ENCODE peak calls at places on chromosomes 13 and 19, in five cellular contexts. S is body of pancreas, R is adrenal gland, C is transverse colon, V is Peyer's patch. K is an unnamed sample. For H3K9me3, the result is how much of the 10 kb centered on the place peaks cover.

GRCh38 chr13:101626925-101627555 is 174.6 kb downstream of the ITGBL1 start:
- DNase-seq in S (no peak), R (no peak), C (no peak), V (no peak), K (peak)

GRCh38 chr13:32783067-32783466 is 196.8 kb downstream of the PDS5B start:
- DNase-seq in S (no peak), R (no peak), C (no peak), V (no peak), K (peak)

GRCh38 chr19:23914402-23915286 is at the start of gene ZNF726:
- DNase-seq in S (peak), R (peak), C (peak), V (peak), K (peak)

GRCh38 chr19:33192010-33192409 is 2.1 kb upstream of the LRP3 start:
- DNase-seq in S (no peak), R (peak), C (no peak), V (peak), K (no peak)

GRCh38 chr13:25819856-25820530 is 231.8 kb downstream of the SHISA2 start:
- DNase-seq in S (no peak), R (no peak), C (no peak), V (no peak), K (no peak)

GRCh38 chr13:109182777-109183465 is 553.5 kb downstream of the MYO16 start:
- DNase-seq in S (no peak), R (no peak), C (no peak), V (no peak), K (no peak)

GRCh38 chr19:10106100-10106936 is at the start of gene PPAN:
- DNase-seq in S (peak), R (peak), C (peak), V (peak), K (peak)

GRCh38 chr19:7177926-7178325 is 108.4 kb downstream of the ZNF557 start:
- DNase-seq in S (no peak), R (no peak), C (no peak), V (no peak), K (no peak)

GRCh38 chr19:11279505-11280236 is 16.3 kb upstream of the TSPAN16 start:
- DNase-seq in S (no peak), R (no peak), C (no peak), V (no peak), K (peak)

GRCh38 chr13:113635709-113636108 is 22.3 kb downstream of the ATP4B start:
- DNase-seq in S (no peak), R (no peak), C (no peak), V (peak), K (no peak)

GRCh38 chr13:41159174-41159573 is 26.6 kb upstream of the KBTBD6 start:
- DNase-seq in S (no peak), R (no peak), C (no peak), V (no peak), K (no peak)

GRCh38 chr19:41089955-41090354 is 1.7 kb downstream of the CYP2A13 start:
- DNase-seq in S (no peak), R (no peak), C (no peak), V (no peak), K (no peak)

GRCh38 chr19:8088752-8089663 is 36.4 kb downstream of the CCL25 start:
- DNase-seq in S (no peak), R (no peak), C (no peak), V (no peak), K (no peak)

GRCh38 chr19:33236696-33237390 is 11.2 kb upstream of the SLC7A10 start:
- DNase-seq in S (no peak), R (no peak), C (no peak), V (no peak), K (no peak)

GRCh38 chr19:5850743-5851293 is 431 bp downstream of the FUT3 start:
- DNase-seq in S (peak), R (peak), C (peak), V (peak), K (no peak)

GRCh38 chr19:38843175-38843758 is 6.5 kb downstream of the HNRNPL start:
- DNase-seq in S (no peak), R (no peak), C (no peak), V (no peak), K (no peak)

GRCh38 chr13:78601886-78602560 is 1.3 kb downstream of the POU4F1 start:
- DNase-seq in S (no peak), R (no peak), C (no peak), V (no peak), K (no peak)

GRCh38 chr13:43377149-43377548 is 353.8 kb downstream of the DNAJC15 start:
- DNase-seq in S (peak), R (no peak), C (no peak), V (no peak), K (no peak)

GRCh38 chr19:45403781-45404556 is 900 bp downstream of the PPP1R13L start:
- DNase-seq in S (peak), R (peak), C (peak), V (peak), K (peak)

GRCh38 chr13:81606074-81606473 is 1265.1 kb upstream of the SPRY2 start:
- DNase-seq in S (no peak), R (no peak), C (no peak), V (no peak), K (no peak)

GRCh38 chr19:48321372-48321621 is 4.1 kb upstream of the EMP3 start:
- DNase-seq in S (peak), R (peak), C (peak), V (peak), K (peak)

DNA sequence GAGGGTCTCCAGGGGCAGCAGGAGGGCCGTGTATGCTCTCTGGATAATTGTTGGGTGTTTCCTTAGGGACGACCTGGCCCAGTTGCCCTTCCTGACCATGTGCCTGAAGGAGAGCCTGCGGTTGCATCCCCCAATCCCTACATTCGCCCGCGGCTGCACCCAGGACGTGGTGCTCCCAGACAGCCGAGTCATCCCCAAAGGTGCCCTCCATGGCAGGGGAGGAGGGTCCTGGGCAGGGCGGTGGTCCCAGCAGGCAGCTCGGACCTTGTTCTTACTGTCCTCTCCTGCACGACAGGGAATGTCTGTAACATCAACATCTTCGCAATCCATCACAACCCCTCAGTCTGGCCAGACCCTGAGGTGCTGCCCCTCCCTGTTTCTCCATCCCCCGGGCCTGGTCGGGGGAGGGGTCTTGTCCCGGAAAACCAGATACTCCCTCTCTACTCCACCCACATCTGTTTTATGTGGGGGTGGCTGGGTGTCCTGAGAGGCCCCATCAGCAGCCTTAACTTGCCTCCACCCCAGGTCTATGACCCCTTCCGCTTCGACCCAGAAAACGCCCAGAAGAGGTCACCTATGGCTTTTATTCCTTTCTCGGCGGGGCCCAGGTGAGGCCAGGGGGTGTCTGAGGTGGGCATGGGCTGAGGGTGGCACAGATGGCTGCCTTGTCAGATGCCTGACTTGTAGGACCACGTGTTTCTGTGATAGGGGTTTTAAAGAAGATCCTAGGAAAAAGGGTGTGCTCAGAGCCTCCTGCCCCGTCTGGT is 12.3 kb upstream of the CYP4F3 start:
- DNase-seq in S (no peak), R (no peak), C (no peak), V (no peak), K (no peak)
- H3K9me3 ChIP-seq in S (under half), R (under half), C (under half), V (under half), K (under half)

GRCh38 chr19:31664997-31665396 is 315.8 kb upstream of the TSHZ3 start:
- DNase-seq in S (no peak), R (no peak), C (no peak), V (no peak), K (no peak)

GRCh38 chr19:31658993-31659896 is 310.0 kb upstream of the TSHZ3 start:
- DNase-seq in S (no peak), R (no peak), C (no peak), V (no peak), K (no peak)

GRCh38 chr19:31664096-31664495 is 314.9 kb upstream of the TSHZ3 start:
- DNase-seq in S (no peak), R (no peak), C (no peak), V (no peak), K (no peak)

GRCh38 chr19:31656507-31656906 is 307.3 kb upstream of the TSHZ3 start:
- DNase-seq in S (no peak), R (no peak), C (no peak), V (no peak), K (no peak)

DNA sequence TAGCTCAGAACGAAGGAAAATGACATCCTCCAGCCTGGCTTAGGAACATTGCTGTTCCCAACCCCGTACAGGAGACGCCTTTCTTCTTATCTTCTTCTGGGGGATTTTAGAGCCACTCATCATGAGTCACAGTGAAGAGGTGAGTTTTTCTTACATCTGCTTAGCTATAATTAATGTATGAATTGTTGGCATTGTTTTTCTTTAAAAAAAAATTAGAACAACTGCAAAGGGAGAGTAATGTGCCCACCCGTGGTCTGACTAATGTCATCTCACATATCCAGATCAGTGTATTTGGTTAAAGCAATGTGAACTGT is 310.6 kb upstream of the TSHZ3 start:
- DNase-seq in S (no peak), R (no peak), C (no peak), V (no peak), K (no peak)
- H3K27ac ChIP-seq in S (no peak), R (no peak), C (no peak), V (no peak), K (no peak)

GRCh38 chr19:56642711-56643459 is at the start of gene SMIM17:
- DNase-seq in S (no peak), R (no peak), C (no peak), V (no peak), K (no peak)

GRCh38 chr19:56639217-56639616 is 3.7 kb upstream of the SMIM17 start:
- DNase-seq in S (no peak), R (no peak), C (no peak), V (no peak), K (no peak)

GRCh38 chr19:56637976-56638555 is 4.9 kb upstream of the SMIM17 start:
- DNase-seq in S (peak), R (peak), C (no peak), V (no peak), K (no peak)

GRCh38 chr19:56643460-56643763 is 453 bp downstream of the SMIM17 start:
- DNase-seq in S (no peak), R (no peak), C (no peak), V (no peak), K (no peak)
- H3K9me3 ChIP-seq in S (under half), R (under half), C (under half), V (under half), K (under half)

GRCh38 chr19:2764945-2765344 is 18.1 kb downstream of the SGTA start:
- DNase-seq in S (no peak), R (no peak), C (no peak), V (no peak), K (no peak)

GRCh38 chr19:2765376-2765775 is 17.7 kb downstream of the SGTA start:
- DNase-seq in S (no peak), R (no peak), C (no peak), V (no peak), K (no peak)

GRCh38 chr19:2768365-2769132 is 14.5 kb downstream of the SGTA start:
- DNase-seq in S (no peak), R (no peak), C (no peak), V (no peak), K (no peak)

GRCh38 chr19:2767688-2768087 is 15.4 kb downstream of the SGTA start:
- DNase-seq in S (no peak), R (no peak), C (no peak), V (peak), K (no peak)

DNA sequence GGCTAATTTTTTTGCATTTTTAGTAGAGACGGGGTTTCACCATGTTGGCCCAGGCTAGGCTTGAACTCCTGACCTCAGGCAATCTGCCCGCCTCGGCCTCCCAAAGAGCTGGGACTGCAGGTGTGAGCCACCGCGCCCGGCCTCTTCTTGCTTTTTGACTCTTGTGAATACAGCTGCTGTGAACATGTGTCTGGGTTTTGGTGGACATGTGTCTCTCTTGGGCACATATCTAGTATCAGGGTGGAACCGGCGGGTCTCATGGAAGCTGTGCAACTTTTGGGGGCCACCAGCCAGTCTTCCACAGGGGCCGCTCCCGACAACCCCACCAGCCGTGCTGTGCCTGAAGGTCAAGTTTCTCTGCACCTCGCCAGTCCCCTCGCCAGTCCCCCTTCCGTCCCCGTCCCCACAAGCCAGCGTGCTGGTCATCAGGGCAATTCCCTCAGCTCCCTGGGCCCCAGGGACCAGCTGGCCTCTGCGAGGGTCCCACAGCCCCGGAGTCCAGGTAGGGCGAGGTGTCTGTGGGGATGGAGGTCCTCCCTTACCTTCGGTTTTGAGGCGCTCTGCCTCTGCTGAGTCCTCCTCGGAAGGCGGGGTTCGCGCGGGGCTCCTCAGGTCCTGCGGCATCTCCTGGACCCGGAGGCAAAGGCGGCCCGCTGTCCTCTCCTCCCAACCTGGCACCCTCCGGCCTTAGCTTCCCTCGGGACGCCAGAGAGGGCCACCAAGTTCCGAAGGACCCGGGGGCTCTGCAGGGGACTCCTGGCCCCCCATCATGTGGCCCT is 16.3 kb downstream of the SGTA start:
- DNase-seq in S (no peak), R (no peak), C (no peak), V (peak), K (no peak)
- H3K27ac ChIP-seq in S (no peak), R (no peak), C (no peak), V (no peak), K (no peak)

K was measured in CD8-positive, alpha-beta memory T cell.